ENCODE peak calls at places on chromosomes 7 and 10, in nine cellular contexts. S, Q, I, B, L, A, O, D and Y are unnamed samples.
A peak's percentile ranks its signal among the peaks of the same experiment; 100 is the strongest.

GRCh38 chr7:25894002-25894901 is 257.7 kb upstream of the NFE2L3 start:
- DNase-seq in I (no peak), O (peak; percentile 23), Q (peak; percentile 90), S (no peak), D (peak; percentile 34), L (no peak), B (peak; percentile 49), A (no peak), Y (no peak)

GRCh38 chr7:151109094-151110048 is 23.1 kb downstream of the AGAP3 start:
- DNase-seq in L (no peak), D (no peak), B (peak; percentile 56), A (no peak), I (no peak), Q (no peak), S (peak; percentile 69), O (no peak), Y (no peak)

GRCh38 chr7:15967121-15967520 is 280.6 kb upstream of the MEOX2 start:
- DNase-seq in B (no peak), Q (no peak), D (no peak), L (no peak), S (no peak), I (no peak), O (no peak), A (no peak), Y (no peak)

GRCh38 chr7:143305423-143306070 is 10.4 kb upstream of the CLCN1 start:
- DNase-seq in O (peak; percentile 40), A (peak; percentile 50), L (peak; percentile 64), Q (peak; percentile 85), I (no peak), D (peak; percentile 48), B (peak; percentile 86), S (peak; percentile 54), Y (no peak)

GRCh38 chr7:50921114-50921513 is 138.4 kb upstream of the GRB10 start:
- DNase-seq in O (no peak), Q (no peak), B (no peak), D (no peak), S (no peak), A (no peak), L (no peak), I (no peak), Y (no peak)

GRCh38 chr7:141161959-141162547 is 88.2 kb downstream of the TMEM178B start:
- DNase-seq in Q (no peak), D (no peak), B (no peak), A (no peak), O (no peak), S (no peak), L (no peak), I (no peak), Y (no peak)

GRCh38 chr10:112721080-112721698 is 228.9 kb upstream of the TCF7L2 start:
- DNase-seq in L (no peak), D (peak; percentile 46), B (no peak), A (no peak), O (peak; percentile 6), S (peak; percentile 61), Q (peak; percentile 85), I (no peak), Y (no peak)

GRCh38 chr7:27431465-27431864 is 188.9 kb downstream of the EVX1 start:
- DNase-seq in B (no peak), S (no peak), D (no peak), Q (no peak), A (no peak), O (no peak), I (no peak), L (no peak), Y (no peak)

GRCh38 chr7:75866497-75867389 is 12.1 kb upstream of the RHBDD2 start:
- DNase-seq in O (peak; percentile 28), I (no peak), A (no peak), B (peak; percentile 71), L (peak; percentile 50), S (peak; percentile 77), D (peak; percentile 71), Q (peak; percentile 80), Y (no peak)

GRCh38 chr7:110502893-110503465 is 587.9 kb upstream of the LRRN3 start:
- DNase-seq in D (no peak), B (no peak), Q (no peak), O (no peak), S (peak; percentile 80), L (no peak), A (no peak), I (no peak), Y (no peak)

GRCh38 chr10:20228748-20229147 is 412.5 kb downstream of the PLXDC2 start:
- DNase-seq in O (no peak), D (no peak), Q (no peak), A (no peak), S (no peak), B (no peak), L (no peak), I (no peak), Y (no peak)

GRCh38 chr7:29349362-29349761 is 154.8 kb downstream of the CHN2 start:
- DNase-seq in B (no peak), Q (no peak), D (no peak), O (no peak), I (no peak), L (no peak), S (no peak), A (no peak), Y (no peak)

GRCh38 chr10:44880090-44880715 is 30.9 kb upstream of the TMEM72 start:
- DNase-seq in A (no peak), L (no peak), I (no peak), O (no peak), S (no peak), Q (no peak), D (no peak), B (no peak), Y (no peak)

GRCh38 chr10:126520918-126521317 is 132.6 kb upstream of the ADAM12 start:
- DNase-seq in D (no peak), I (no peak), L (no peak), B (no peak), Q (no peak), S (no peak), A (no peak), O (no peak), Y (no peak)

GRCh38 chr7:99558306-99559275 is at the start of gene ZNF655:
- DNase-seq in Q (peak; percentile 97), A (peak; percentile 83), B (peak; percentile 94), L (peak; percentile 94), S (peak; percentile 92), D (peak; percentile 96), O (peak; percentile 95), I (peak; percentile 80), Y (peak; percentile 62)

GRCh38 chr10:2928219-2928840 is 139.0 kb upstream of the PFKP start:
- DNase-seq in O (peak; percentile 10), Q (peak; percentile 95), I (no peak), D (peak; percentile 85), A (peak; percentile 36), S (peak; percentile 64), L (peak; percentile 53), B (peak; percentile 65), Y (no peak)

GRCh38 chr7:1666779-1667565 is 3.1 kb upstream of the ELFN1 start:
- DNase-seq in D (peak; percentile 77), L (no peak), S (no peak), A (no peak), B (peak; percentile 40), I (no peak), Q (no peak), O (no peak), Y (no peak)
- H3K4me3 ChIP-seq in D (peak overlapping the region; percentile 68), L (peak overlapping the region; percentile 72), S (peak overlapping the region; percentile 49), A (peak overlapping the region; percentile 29), B (peak overlapping the region; percentile 60), I (peak overlapping the region; percentile 66), Q (no peak overlapping the region), O (no peak overlapping the region), Y (peak overlapping the region; percentile 44)

DNA sequence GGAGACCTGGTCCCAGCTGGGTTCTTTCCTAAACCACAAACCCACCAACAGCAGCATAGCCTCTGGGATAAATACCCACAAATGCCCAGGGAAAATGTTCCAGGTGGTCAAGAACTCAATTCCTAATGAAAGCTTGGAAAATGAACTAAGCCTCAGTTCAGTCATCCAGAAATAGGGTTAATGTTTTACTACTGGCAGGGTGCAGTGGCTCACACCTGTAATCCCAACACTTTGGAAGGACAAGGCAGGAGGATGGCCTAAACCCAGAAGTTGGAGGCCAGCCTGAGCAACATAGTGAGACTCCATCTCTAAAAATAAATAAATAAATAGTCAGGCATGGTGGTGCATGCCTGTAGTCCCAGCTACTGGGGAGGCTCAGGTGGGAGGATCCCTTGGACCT is 82.2 kb downstream of the SVOPL start:
- DNase-seq in S (no peak), O (no peak), Q (no peak), L (no peak), B (no peak), A (no peak), I (no peak), D (no peak), Y (no peak)
- H3K27ac ChIP-seq in S (no peak overlapping the region), O (no peak overlapping the region), Q (no peak overlapping the region), L (no peak overlapping the region), B (no peak overlapping the region), A (no peak overlapping the region), I (no peak overlapping the region), D (no peak overlapping the region), Y (no peak overlapping the region)

GRCh38 chr10:76433161-76434005 is 1002.0 kb downstream of the LRMDA start:
- DNase-seq in S (no peak), D (peak; percentile 82), B (peak; percentile 63), O (no peak), L (peak; percentile 12), A (no peak), Q (no peak), I (no peak), Y (no peak)
- H3K4me1 ChIP-seq in S (peaks cover 27% of the 10 kb centered on the region), D (peaks cover 65% of the 10 kb centered on the region), B (peaks cover 27% of the 10 kb centered on the region), O (no peaks in the 10 kb centered on the region), L (peaks cover 74% of the 10 kb centered on the region), A (no peaks in the 10 kb centered on the region), Q (no peaks in the 10 kb centered on the region), I (peaks cover 24% of the 10 kb centered on the region), Y (peaks cover 17% of the 10 kb centered on the region)

DNA sequence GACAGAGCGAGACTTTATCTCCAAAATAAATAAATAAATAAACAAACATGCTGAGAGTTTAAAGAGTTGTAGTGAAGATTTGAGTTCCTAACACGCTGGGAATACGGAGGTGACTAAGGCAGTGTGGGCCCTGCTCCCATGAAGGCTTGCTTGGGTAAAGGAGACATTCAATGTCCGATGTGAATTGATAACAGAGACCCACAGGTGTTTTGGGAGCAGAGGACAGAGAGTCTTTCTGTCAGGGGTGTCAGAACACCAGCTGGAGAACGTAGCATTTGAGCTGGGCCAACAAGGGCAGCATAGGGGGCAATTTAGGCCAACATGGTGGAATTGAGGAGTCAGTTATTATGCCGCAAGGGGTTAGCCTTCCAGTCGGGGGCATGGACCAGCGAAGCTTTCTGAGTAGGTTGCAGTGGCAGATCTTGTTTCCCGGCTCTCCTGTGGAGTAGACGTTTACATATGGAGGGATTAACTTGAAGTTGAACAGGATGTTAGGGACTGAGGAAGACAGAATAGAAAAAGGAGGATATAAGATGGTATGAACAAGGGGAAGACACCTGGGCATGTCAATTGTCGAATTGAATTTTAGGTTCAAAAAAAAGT is 5.6 kb downstream of the PROSER2 start:
- DNase-seq in Q (no peak), O (no peak), A (no peak), D (no peak), I (no peak), B (no peak), S (no peak), L (no peak), Y (no peak)
- H3K4me3 ChIP-seq in Q (no peak overlapping the region), O (no peak overlapping the region), A (no peak overlapping the region), D (no peak overlapping the region), I (no peak overlapping the region), B (no peak overlapping the region), S (no peak overlapping the region), L (no peak overlapping the region), Y (no peak overlapping the region)

DNA sequence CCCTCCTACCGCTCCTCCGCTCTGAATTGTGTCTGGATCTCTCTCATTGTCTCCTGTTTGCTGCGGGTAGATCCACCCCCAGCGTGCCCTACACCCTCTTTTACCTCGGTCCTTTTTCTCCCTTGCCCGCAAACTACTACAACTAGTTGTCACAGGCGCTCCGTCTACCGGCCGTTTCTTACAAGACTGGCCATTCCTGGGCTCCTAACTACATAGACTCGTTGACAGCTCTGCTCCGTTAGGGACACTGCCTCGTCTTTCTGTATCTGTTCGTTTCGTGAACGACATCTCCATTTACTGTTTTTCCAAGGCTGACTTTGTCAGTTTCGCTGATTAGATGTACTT is 793 bp downstream of the TAF3 start:
- DNase-seq in S (peak; percentile 51), D (peak; percentile 67), L (peak; percentile 16), B (peak; percentile 51), Q (peak; percentile 56), I (no peak), O (no peak), A (no peak), Y (peak; percentile 22)
- H3K27ac ChIP-seq in S (peak overlapping the region; percentile 62), D (peak overlapping the region; percentile 64), L (no peak overlapping the region), B (peak overlapping the region; percentile 80), Q (no peak overlapping the region), I (peak overlapping the region; percentile 33), O (peak overlapping the region; percentile 59), A (peak overlapping the region; percentile 60), Y (peak overlapping the region; percentile 83)